ENCODE peak calls at places on chromosomes 1 and 21, in ten cellular contexts. N is stromal cell of bone marrow; K is AML-193; C is activated naive CD8-positive, alpha-beta T cell treated with anti-CD3 and anti-CD28 coated beads for 36 hours; V is aorta; S is Right ventricle myocardium inferior; I is Calu3; B is fibroblast of the conjunctiva; R is ovary; H is H54. E is an unnamed sample.

GRCh38 chr1:173714441-173714758 is 381 bp upstream of the KLHL20 start:
- DNase-seq in N (no peak), K (no peak), C (no peak), V (no peak), S (no peak), I (no peak), B (no peak), R (no peak), H (no peak), E (no peak)

GRCh38 chr1:199303035-199303434 is 664.2 kb downstream of the PTPRC start:
- DNase-seq in N (no peak), K (no peak), C (no peak), V (no peak), S (no peak), I (no peak), B (no peak), R (no peak), H (no peak), E (no peak)

GRCh38 chr1:112317556-112317955 is 78.5 kb upstream of the CTTNBP2NL start:
- DNase-seq in N (no peak), K (no peak), C (no peak), V (no peak), S (no peak), I (no peak), B (no peak), R (no peak), H (no peak), E (no peak)

GRCh38 chr1:100982783-100983182 is 42.8 kb downstream of the DPH5 start:
- DNase-seq in N (no peak), K (no peak), C (no peak), V (no peak), S (no peak), I (no peak), B (no peak), R (no peak), H (no peak), E (no peak)

GRCh38 chr1:89635825-89636815 is 3.2 kb downstream of the LRRC8C start:
- DNase-seq in N (no peak), K (no peak), C (no peak), V (no peak), S (no peak), I (no peak), B (no peak), R (no peak), H (no peak), E (peak)

GRCh38 chr1:155134858-155135415 is 715 bp upstream of the SLC50A1 start:
- DNase-seq in N (peak), K (peak), C (peak), V (peak), S (peak), I (peak), B (peak), R (peak), H (peak), E (peak)

GRCh38 chr1:155251566-155251965 is 3.7 kb downstream of the ENTREP3 start:
- DNase-seq in N (no peak), K (no peak), C (no peak), V (no peak), S (no peak), I (no peak), B (no peak), R (no peak), H (no peak), E (no peak)

GRCh38 chr21:44427241-44428120 is 27.8 kb upstream of the LRRC3 start:
- DNase-seq in N (no peak), K (no peak), C (no peak), V (peak), S (peak), I (no peak), B (no peak), R (no peak), H (no peak), E (no peak)

GRCh38 chr1:24714859-24715520 is 30.3 kb upstream of the CLIC4 start:
- DNase-seq in N (peak), K (no peak), C (peak), V (peak), S (no peak), I (no peak), B (no peak), R (no peak), H (no peak), E (peak)

GRCh38 chr1:16163882-16164820 is 8.3 kb upstream of the EPHA2 start:
- DNase-seq in N (peak), K (no peak), C (peak), V (no peak), S (no peak), I (peak), B (peak), R (no peak), H (peak), E (peak)

GRCh38 chr1:3031401-3032221 is 10.3 kb downstream of the ACTRT2 start:
- DNase-seq in N (no peak), K (no peak), C (no peak), V (no peak), S (no peak), I (no peak), B (no peak), R (no peak), H (no peak), E (no peak)

GRCh38 chr1:111904478-111905218 is 84.8 kb downstream of the KCND3 start:
- DNase-seq in N (peak), K (no peak), C (peak), V (no peak), S (no peak), I (no peak), B (no peak), R (no peak), H (no peak), E (no peak)

GRCh38 chr21:31731112-31731801 is 661 bp downstream of the SCAF4 start:
- DNase-seq in N (no peak), K (peak), C (peak), V (peak), S (no peak), I (peak), B (no peak), R (peak), H (no peak), E (peak)

GRCh38 chr1:98985687-98986086 is 19.0 kb downstream of the PLPPR5 start:
- DNase-seq in N (no peak), K (no peak), C (no peak), V (no peak), S (no peak), I (no peak), B (no peak), R (no peak), H (no peak), E (no peak)